ENCODE peak calls at places on chromosomes 11 and 22, in eight cellular contexts. V is thyroid gland, C is A549, T is heart left ventricle, R is cardiac muscle cell, L is HCT116, K is stomach, O is DND-41. P is an unnamed sample.

GRCh38 chr11:114183041-114183511 is 113.1 kb upstream of the NNMT start:
- DNase-seq in T (peak), O (peak), L (no peak), R (no peak), V (no peak), C (no peak), K (no peak), P (no peak)

GRCh38 chr11:66119348-66120133 is 49.5 kb downstream of the PACS1 start:
- DNase-seq in R (no peak), O (no peak), K (no peak), C (peak), L (peak), V (no peak), T (peak), P (peak)

GRCh38 chr11:30566482-30566881 is 19.7 kb downstream of the MPPED2 start:
- DNase-seq in C (no peak), K (no peak), L (no peak), O (no peak), T (no peak), R (no peak), V (no peak), P (no peak)

GRCh38 chr11:13939952-13940610 is 22.4 kb upstream of the SPON1 start:
- DNase-seq in L (peak), K (no peak), O (no peak), V (no peak), T (no peak), C (peak), R (no peak), P (peak)

GRCh38 chr11:131064373-131064991 is 148.2 kb upstream of the SNX19 start:
- DNase-seq in V (peak), T (peak), K (peak), O (peak), C (peak), R (peak), L (peak), P (peak)

GRCh38 chr11:57476883-57477506 is 16.7 kb downstream of the RTN4RL2 start:
- DNase-seq in R (peak), T (peak), C (peak), L (no peak), O (no peak), K (peak), V (peak), P (no peak)

GRCh38 chr22:35705141-35705540 is 12.5 kb upstream of the APOL5 start:
- DNase-seq in O (no peak), K (no peak), L (no peak), V (no peak), T (no peak), C (no peak), R (no peak), P (peak)

GRCh38 chr11:30788849-30789248 is 202.7 kb upstream of the MPPED2 start:
- DNase-seq in R (no peak), K (no peak), T (no peak), L (no peak), V (no peak), O (no peak), C (no peak), P (peak)

GRCh38 chr11:41461057-41461681 is 1.7 kb upstream of the LRRC4C start:
- DNase-seq in K (no peak), R (no peak), O (no peak), T (no peak), L (peak), C (peak), V (no peak), P (no peak)

GRCh38 chr11:1501421-1502167 is 15.0 kb upstream of the MOB2 start:
- DNase-seq in O (no peak), T (peak), R (no peak), K (no peak), V (no peak), L (no peak), C (no peak), P (no peak)

GRCh38 chr11:396511-396947 is 2.5 kb downstream of the PKP3 start:
- DNase-seq in O (no peak), L (no peak), T (no peak), V (no peak), C (peak), R (no peak), K (no peak), P (peak)

GRCh38 chr22:30433227-30433626 is 7.7 kb downstream of the MTFP1 start:
- DNase-seq in K (no peak), L (no peak), V (no peak), C (no peak), T (no peak), R (no peak), O (no peak), P (no peak)

GRCh38 chr22:27438271-27438980 is 363.1 kb downstream of the MN1 start:
- DNase-seq in O (no peak), T (no peak), K (peak), V (peak), L (no peak), R (no peak), C (no peak), P (peak)

GRCh38 chr11:12581923-12582322 is 92.3 kb upstream of the TEAD1 start:
- DNase-seq in L (peak), R (peak), T (no peak), C (peak), K (no peak), V (peak), O (no peak), P (peak)

GRCh38 chr11:833114-833791 is 501 bp downstream of the CD151 start:
- DNase-seq in V (peak), T (peak), C (peak), L (no peak), R (peak), O (no peak), K (peak), P (peak)

DNA sequence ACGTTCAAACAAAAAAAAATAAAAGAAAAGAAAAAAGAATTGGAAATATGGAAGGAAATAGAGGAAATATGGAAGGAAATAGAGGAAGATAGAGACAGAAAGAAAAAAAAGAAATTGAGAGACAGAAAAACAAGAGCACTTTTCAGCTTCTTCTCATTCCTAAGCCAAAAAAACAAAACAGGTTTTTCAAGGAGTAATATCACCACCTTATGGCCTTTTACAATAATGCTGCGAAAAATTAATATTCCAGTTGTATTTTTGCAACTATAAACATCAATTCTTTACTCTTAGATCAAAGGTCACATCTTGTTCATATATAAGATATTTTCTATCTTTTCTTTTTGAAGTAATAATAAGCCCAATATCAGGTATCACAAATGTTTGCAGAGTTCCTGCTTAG is 328.3 kb downstream of the FAT3 start:
- DNase-seq in L (no peak), K (no peak), V (no peak), R (no peak), C (peak), O (no peak), T (no peak), P (peak)
- TF ChIP-seq CTCF in L (no peak), K (no peak), V (no peak), R (peak), C (peak), O (peak), T (no peak), P (peak)

DNA sequence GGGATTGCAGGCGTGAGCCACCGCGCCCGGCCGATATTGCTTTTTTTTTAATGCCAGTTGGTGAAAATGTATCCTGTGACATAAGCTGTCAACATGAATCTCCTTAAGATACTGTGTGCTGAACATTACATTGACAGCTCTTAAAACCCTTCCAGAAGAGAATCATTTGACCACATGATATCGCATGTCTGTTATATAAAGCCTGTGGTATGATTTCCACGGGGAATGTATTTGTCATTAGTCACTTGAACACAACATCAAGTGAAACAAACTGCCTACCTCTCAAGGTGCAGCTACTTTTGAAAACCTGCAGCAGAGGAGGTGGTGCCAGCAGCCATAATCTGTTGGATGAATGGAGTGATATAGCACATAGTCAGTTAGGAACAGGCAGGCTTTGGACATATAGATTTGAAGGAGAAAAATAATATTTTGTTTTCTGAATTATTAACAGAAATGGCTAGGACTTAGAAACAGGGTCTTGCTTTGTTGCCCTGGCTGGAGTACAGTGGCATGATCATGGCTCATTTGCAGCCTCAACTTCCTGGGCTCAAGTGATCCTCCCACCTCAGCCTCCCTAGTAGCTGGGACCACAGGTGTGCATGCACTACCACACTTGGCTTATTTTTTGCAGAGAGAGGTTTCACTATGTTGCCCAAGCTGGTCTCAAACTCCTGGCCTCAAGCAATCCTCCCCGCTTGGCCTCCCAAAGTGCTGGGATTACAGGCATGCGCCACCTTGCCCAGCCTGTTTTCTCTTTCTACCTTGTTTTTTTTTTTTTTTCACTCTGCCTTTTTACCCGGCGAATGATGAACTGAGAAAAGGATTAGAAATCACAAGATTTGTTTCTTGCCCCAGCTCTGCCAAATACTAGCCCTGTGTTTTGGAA is 67.3 kb downstream of the BCL2L13 start:
- DNase-seq in L (no peak), C (no peak), K (no peak), T (no peak), O (peak), R (no peak), V (no peak), P (no peak)
- H3K4me3 ChIP-seq in L (peak), C (peak), K (peak), T (peak), O (peak), R (no peak), V (no peak), P (peak)

DNA sequence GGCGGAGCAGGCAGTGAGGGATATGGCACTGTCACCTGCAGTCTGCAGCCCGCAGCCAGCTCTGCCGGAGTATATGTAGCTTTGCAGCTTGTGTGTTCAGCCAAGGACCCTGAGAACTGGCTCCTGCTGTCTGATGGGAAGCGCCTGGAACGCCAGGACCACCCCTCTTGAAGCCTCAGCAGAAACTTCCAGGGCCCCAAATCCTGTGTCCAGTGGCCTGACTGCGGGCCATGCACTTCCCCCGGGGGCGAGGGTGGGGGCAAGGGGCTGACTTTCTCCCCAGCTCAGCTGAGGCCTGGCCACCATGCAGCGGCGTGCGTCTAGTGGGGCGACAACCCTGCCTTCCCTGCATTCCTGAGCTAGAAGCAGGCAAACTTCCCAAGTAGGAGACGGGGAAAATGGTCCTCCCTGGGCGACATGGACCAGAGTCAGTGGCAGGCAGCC is 32.3 kb downstream of the PISD start:
- DNase-seq in C (no peak), L (no peak), T (no peak), O (no peak), V (no peak), K (no peak), R (peak), P (no peak)
- TF ChIP-seq CTCF in C (no peak), L (no peak), T (no peak), O (no peak), V (no peak), K (no peak), R (no peak), P (no peak)

GRCh38 chr11:33177676-33178336 is 16.5 kb upstream of the CSTF3 start:
- DNase-seq in O (no peak), V (no peak), T (no peak), R (no peak), K (no peak), C (no peak), L (no peak), P (no peak)
- H3K4me3 ChIP-seq in O (no peak), V (no peak), T (no peak), R (no peak), K (no peak), C (no peak), L (no peak), P (no peak)

GRCh38 chr11:119672597-119672996 is 56.4 kb downstream of the NECTIN1 start:
- DNase-seq in R (no peak), L (no peak), K (no peak), O (no peak), C (no peak), T (no peak), V (no peak), P (no peak)

GRCh38 chr11:119671048-119671447 is 58.0 kb downstream of the NECTIN1 start:
- DNase-seq in R (no peak), O (no peak), T (peak), C (no peak), K (peak), L (no peak), V (peak), P (peak)

GRCh38 chr11:119676461-119677020 is 52.5 kb downstream of the NECTIN1 start:
- DNase-seq in O (no peak), K (no peak), V (no peak), R (no peak), L (no peak), T (no peak), C (no peak), P (peak)

GRCh38 chr11:119671561-119672015 is 57.4 kb downstream of the NECTIN1 start:
- DNase-seq in L (no peak), R (no peak), V (no peak), O (no peak), T (peak), C (no peak), K (no peak), P (peak)

DNA sequence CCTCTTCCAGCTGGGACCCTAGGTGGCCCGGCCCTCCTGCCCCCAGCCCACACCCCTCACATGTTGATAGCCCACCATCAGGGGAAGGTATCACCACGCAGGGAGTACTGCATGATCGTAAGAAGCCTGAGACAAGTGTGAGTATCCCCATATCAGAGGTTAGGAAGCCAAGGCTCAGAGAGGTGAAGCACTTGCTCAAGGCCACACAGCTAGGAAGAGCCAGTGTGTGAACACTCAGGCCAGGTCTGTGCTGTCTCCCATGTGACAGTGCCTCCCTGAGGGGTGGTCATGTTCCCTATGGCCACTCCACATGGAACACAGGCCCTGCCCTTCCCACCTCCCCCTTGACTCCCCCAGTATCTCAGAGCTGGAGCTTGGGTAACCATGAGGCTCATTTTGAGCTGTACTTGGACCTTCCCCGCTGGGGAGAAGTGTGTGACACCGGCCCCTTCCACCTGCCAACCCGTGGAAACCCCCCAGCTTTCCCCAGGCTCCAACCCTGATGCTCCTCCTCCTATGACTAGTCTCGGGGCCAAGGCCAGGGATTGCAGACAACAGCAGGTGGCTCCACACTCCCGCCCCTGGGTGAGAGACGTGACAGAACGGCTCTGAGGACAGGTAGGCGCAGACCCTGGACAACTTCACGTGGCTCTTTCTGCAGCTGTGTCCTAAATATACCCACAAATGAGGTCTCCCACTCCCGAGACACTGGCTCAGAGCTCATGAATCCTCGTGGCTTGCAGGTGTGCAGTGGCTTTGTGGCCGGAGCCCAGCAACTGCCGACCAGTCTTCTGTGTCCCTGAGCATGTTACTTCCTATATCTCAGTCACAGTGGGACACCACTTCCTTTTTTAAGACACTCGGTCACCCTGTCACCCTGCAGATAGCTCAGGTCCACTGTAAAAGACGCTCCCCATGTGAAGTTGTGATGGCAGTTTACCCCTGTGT is 55.3 kb downstream of the NECTIN1 start:
- DNase-seq in L (no peak), T (no peak), C (no peak), R (no peak), V (no peak), K (peak), O (peak), P (no peak)
- TF ChIP-seq CTCF in L (no peak), T (no peak), C (no peak), R (no peak), V (no peak), K (no peak), O (peak), P (no peak)

GRCh38 chr11:73463359-73463758 is 87.2 kb downstream of the RELT start:
- DNase-seq in K (no peak), V (no peak), O (no peak), L (no peak), R (no peak), T (no peak), C (peak), P (peak)

GRCh38 chr11:73465019-73465675 is 88.9 kb downstream of the RELT start:
- DNase-seq in L (no peak), T (no peak), V (no peak), O (no peak), C (no peak), K (no peak), R (no peak), P (peak)

GRCh38 chr11:73464347-73464746 is 88.1 kb downstream of the RELT start:
- DNase-seq in K (no peak), T (no peak), C (no peak), V (peak), L (no peak), R (peak), O (no peak), P (peak)

GRCh38 chr11:73461335-73461840 is 85.2 kb downstream of the RELT start:
- DNase-seq in O (no peak), T (no peak), K (no peak), L (no peak), R (no peak), V (no peak), C (no peak), P (peak)

GRCh38 chr11:73461844-73462435 is 85.7 kb downstream of the RELT start:
- DNase-seq in L (no peak), V (no peak), O (no peak), T (no peak), C (no peak), R (no peak), K (no peak), P (no peak)
- H3K4me3 ChIP-seq in L (no peak), V (no peak), O (no peak), T (peak), C (no peak), R (no peak), K (no peak), P (no peak)

P was measured in AG10803.